ENCODE peak calls at places on chromosome 2, in eight cellular contexts. O is central memory CD4-positive, alpha-beta T cell; C is stimulated activated CD8-positive, alpha-beta memory T cell treated with anti-CD3 and anti-CD28 coated beads, Interleukin-12 subunit alpha, Interleukin-12 subunit beta, amount 100 ng/mL, for 4 hours; J is amniotic stem cell; E is sigmoid colon; Z is D341Med; R is caudate nucleus; T is aorta. Y is an unnamed sample.

GRCh38 chr2:156380117-156380645 is 47.7 kb upstream of the NR4A2 start:
- DNase-seq in O (no peak), C (no peak), J (no peak), E (no peak), Z (no peak), R (no peak), T (no peak), Y (no peak)

GRCh38 chr2:222218786-222219185 is 80.0 kb downstream of the PAX3 start:
- DNase-seq in O (no peak), C (no peak), J (no peak), E (no peak), Z (no peak), R (no peak), T (no peak), Y (no peak)

GRCh38 chr2:231644426-231644825 is 51.8 kb downstream of the TEX44 start:
- DNase-seq in O (no peak), C (no peak), J (no peak), E (no peak), Z (no peak), R (no peak), T (no peak), Y (no peak)

GRCh38 chr2:181106789-181107418 is 126.5 kb downstream of the UBE2E3 start:
- DNase-seq in O (no peak), C (no peak), J (peak), E (no peak), Z (no peak), R (no peak), T (no peak), Y (peak)

GRCh38 chr2:3747032-3747654 is 43.8 kb downstream of the DCDC2C start:
- DNase-seq in O (no peak), C (no peak), J (no peak), E (no peak), Z (no peak), R (no peak), T (no peak), Y (no peak)

GRCh38 chr2:118969025-118969733 is 27.2 kb downstream of the MARCO start:
- DNase-seq in O (no peak), C (no peak), J (no peak), E (no peak), Z (no peak), R (no peak), T (no peak), Y (no peak)

GRCh38 chr2:240921319-240922233 is 15.4 kb downstream of the CROCC2 start:
- DNase-seq in O (no peak), C (no peak), J (peak), E (peak), Z (no peak), R (no peak), T (peak), Y (no peak)

GRCh38 chr2:79084495-79085135 is 3.2 kb downstream of the REG1B start:
- DNase-seq in O (no peak), C (no peak), J (no peak), E (no peak), Z (no peak), R (no peak), T (no peak), Y (no peak)

GRCh38 chr2:233115121-233115520 is 55.0 kb downstream of the INPP5D start:
- DNase-seq in O (no peak), C (no peak), J (no peak), E (peak), Z (no peak), R (no peak), T (peak), Y (no peak)

GRCh38 chr2:18077211-18077610 is 198.7 kb downstream of the KCNS3 start:
- DNase-seq in O (no peak), C (no peak), J (no peak), E (no peak), Z (no peak), R (no peak), T (no peak), Y (no peak)

GRCh38 chr2:74364533-74365505 is 15.3 kb downstream of the DCTN1 start:
- DNase-seq in O (no peak), C (no peak), J (no peak), E (peak), Z (no peak), R (no peak), T (no peak), Y (no peak)

GRCh38 chr2:180761224-180761623 is 219.2 kb upstream of the UBE2E3 start:
- DNase-seq in O (no peak), C (no peak), J (no peak), E (no peak), Z (no peak), R (no peak), T (no peak), Y (no peak)

GRCh38 chr2:199384043-199384442 is 73.7 kb downstream of the SATB2 start:
- DNase-seq in O (no peak), C (no peak), J (no peak), E (no peak), Z (no peak), R (no peak), T (no peak), Y (no peak)

GRCh38 chr2:169439900-169440299 is 39.4 kb upstream of the BBS5 start:
- DNase-seq in O (no peak), C (no peak), J (no peak), E (no peak), Z (no peak), R (no peak), T (no peak), Y (no peak)

GRCh38 chr2:29747786-29748470 is 173.5 kb downstream of the ALK start:
- DNase-seq in O (no peak), C (no peak), J (peak), E (no peak), Z (peak), R (no peak), T (no peak), Y (no peak)

GRCh38 chr2:102357975-102358374 is 2.4 kb downstream of the IL18R1 start:
- DNase-seq in O (no peak), C (no peak), J (no peak), E (no peak), Z (no peak), R (no peak), T (no peak), Y (peak)

GRCh38 chr2:233486778-233487552 is 79.6 kb downstream of the USP40 start:
- DNase-seq in O (no peak), C (no peak), J (peak), E (no peak), Z (no peak), R (no peak), T (peak), Y (no peak)

GRCh38 chr2:229342376-229342775 is 71.3 kb upstream of the PID1 start:
- DNase-seq in O (no peak), C (no peak), J (no peak), E (no peak), Z (no peak), R (peak), T (peak), Y (no peak)

GRCh38 chr2:109690457-109690821 is 76.3 kb downstream of the SOWAHC start:
- DNase-seq in O (no peak), C (no peak), J (no peak), E (peak), Z (no peak), R (no peak), T (no peak), Y (no peak)

GRCh38 chr2:65275141-65275540 is 47.5 kb downstream of the ACTR2 start:
- DNase-seq in O (no peak), C (no peak), J (no peak), E (no peak), Z (no peak), R (no peak), T (no peak), Y (no peak)

GRCh38 chr2:100941646-100942240 is 60.3 kb upstream of the RPL31 start:
- DNase-seq in O (no peak), C (no peak), J (no peak), E (no peak), Z (no peak), R (no peak), T (no peak), Y (no peak)

Y was measured in KG1.